ENCODE peak calls at places on chromosomes 16 and 17, in four cellular contexts. One of them, this sample, is unnamed.

GRCh38 chr16:35776-36305 is 17.6 kb downstream of the POLR3K start:
- DNase-seq in GM12878: no peak
- DNase-seq in H1: no peak
- DNase-seq in K562: no peak
- DNase-seq in this sample: no peak

GRCh38 chr17:40607641-40608040 is 40.0 kb downstream of the SMARCE1 start:
- DNase-seq in GM12878: no peak
- DNase-seq in H1: no peak
- DNase-seq in K562: no peak
- DNase-seq in this sample: no peak

GRCh38 chr16:14307059-14307531 is 236.0 kb downstream of the MRTFB start:
- DNase-seq in GM12878: no peak
- DNase-seq in H1: no peak
- DNase-seq in K562: no peak
- DNase-seq in this sample: no peak

GRCh38 chr16:82384897-82385296 is 214.9 kb upstream of the MPHOSPH6 start:
- DNase-seq in GM12878: no peak
- DNase-seq in H1: no peak
- DNase-seq in K562: no peak
- DNase-seq in this sample: no peak

GRCh38 chr17:81125573-81126081 is 39.7 kb upstream of the PVALEF start:
- DNase-seq in GM12878: no peak
- DNase-seq in H1: no peak
- DNase-seq in K562: no peak
- DNase-seq in this sample: no peak

GRCh38 chr16:29848420-29849297 is 14.4 kb downstream of the CDIPT start:
- DNase-seq in GM12878: no peak
- DNase-seq in H1: peak
- DNase-seq in K562: peak
- DNase-seq in this sample: peak

GRCh38 chr16:11737678-11738077 is 5.0 kb downstream of the TXNDC11 start:
- DNase-seq in GM12878: no peak
- DNase-seq in H1: no peak
- DNase-seq in K562: no peak
- DNase-seq in this sample: no peak

GRCh38 chr16:24070851-24071250 is 185.3 kb upstream of the CACNG3 start:
- DNase-seq in GM12878: peak
- DNase-seq in H1: peak
- DNase-seq in K562: peak
- DNase-seq in this sample: peak

GRCh38 chr16:87765776-87766484 is at the start of gene KLHDC4:
- DNase-seq in GM12878: peak
- DNase-seq in H1: peak
- DNase-seq in K562: peak
- DNase-seq in this sample: peak

GRCh38 chr16:87762620-87763019 is 3.2 kb downstream of the KLHDC4 start:
- DNase-seq in GM12878: no peak
- DNase-seq in H1: no peak
- DNase-seq in K562: no peak
- DNase-seq in this sample: no peak

GRCh38 chr16:87764600-87765472 is 950 bp downstream of the KLHDC4 start:
- DNase-seq in GM12878: no peak
- DNase-seq in H1: no peak
- DNase-seq in K562: no peak
- DNase-seq in this sample: no peak

GRCh38 chr16:87766485-87766797 is 655 bp upstream of the KLHDC4 start:
- DNase-seq in GM12878: no peak
- DNase-seq in H1: no peak
- DNase-seq in K562: no peak
- DNase-seq in this sample: no peak

DNA sequence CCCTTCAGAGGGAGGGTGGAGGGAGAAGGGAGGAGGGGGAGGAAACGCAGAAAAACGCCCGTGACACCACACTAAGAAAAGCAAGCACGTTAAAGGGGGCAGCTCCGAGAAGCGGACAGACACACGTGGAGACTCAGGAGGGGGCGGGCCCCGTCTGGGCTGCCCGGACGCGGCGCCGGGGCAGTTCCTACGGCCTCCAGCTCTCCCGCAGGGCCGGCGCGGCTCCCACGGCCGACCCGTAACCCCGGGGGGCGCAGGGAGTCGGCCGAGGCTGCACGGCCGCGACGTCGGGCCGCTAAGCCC is 362 bp downstream of the KLHDC4 start:
- DNase-seq in GM12878: no peak
- DNase-seq in H1: no peak
- DNase-seq in K562: peak
- DNase-seq in this sample: no peak
- TF ChIP-seq BRCA1 in GM12878: no peak
- TF ChIP-seq BRCA1 in H1: no peak
- TF ChIP-seq BRCA1 in K562: no peak
- TF ChIP-seq BRCA1 in this sample: no peak

DNA sequence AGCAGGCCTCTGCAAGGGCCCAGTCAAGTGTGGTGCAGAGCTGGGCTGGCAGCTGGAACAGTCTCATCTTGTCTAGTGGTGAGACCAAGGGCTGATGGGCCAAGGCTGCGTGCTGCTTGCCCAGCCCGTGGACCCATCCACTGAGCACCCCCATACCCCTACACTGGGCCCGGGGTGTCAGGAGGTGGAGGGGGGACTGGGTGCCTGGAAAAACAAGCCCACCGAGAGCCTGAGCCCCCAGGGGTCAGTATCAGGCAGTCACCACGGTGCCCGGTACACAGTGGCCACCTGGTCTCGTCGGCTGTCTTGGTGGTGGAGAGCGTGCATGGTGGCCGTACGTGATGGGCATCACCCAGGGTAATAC is 238.3 kb downstream of the SEC14L1 start:
- DNase-seq in GM12878: no peak
- DNase-seq in H1: no peak
- DNase-seq in K562: no peak
- DNase-seq in this sample: no peak
- TF ChIP-seq YY1 in GM12878: no peak
- TF ChIP-seq YY1 in H1: no peak
- TF ChIP-seq YY1 in K562: no peak
- TF ChIP-seq YY1 in this sample: no peak

GRCh38 chr16:84466692-84467091 is 37.8 kb downstream of the MEAK7 start:
- DNase-seq in GM12878: no peak
- DNase-seq in H1: no peak
- DNase-seq in K562: no peak
- DNase-seq in this sample: no peak
- H3K4me3 ChIP-seq in GM12878: no peak
- H3K4me3 ChIP-seq in H1: no peak
- H3K4me3 ChIP-seq in K562: no peak
- H3K4me3 ChIP-seq in this sample: no peak

DNA sequence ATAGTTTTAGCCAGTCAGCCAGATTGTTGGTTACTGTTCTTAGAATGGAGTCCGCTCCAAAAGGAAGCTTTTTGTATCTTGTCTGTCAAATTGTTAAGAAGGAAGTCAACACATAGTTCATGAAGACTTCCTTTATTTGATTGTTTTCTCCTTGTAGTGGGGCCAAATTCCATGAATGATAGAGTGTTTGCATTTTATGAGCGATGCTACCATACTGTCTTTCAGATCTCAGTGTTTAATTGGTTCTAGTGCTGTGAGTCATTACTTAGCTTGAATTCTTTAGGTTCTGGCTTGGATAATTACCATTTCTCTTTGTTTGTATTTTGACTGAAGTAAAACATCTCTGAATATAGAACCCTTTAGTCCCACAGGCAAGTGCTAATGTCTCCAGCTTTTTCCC is 98.4 kb upstream of the GOT2 start:
- DNase-seq in GM12878: no peak
- DNase-seq in H1: no peak
- DNase-seq in K562: no peak
- DNase-seq in this sample: no peak
- TF ChIP-seq BRCA1 in GM12878: no peak
- TF ChIP-seq BRCA1 in H1: no peak
- TF ChIP-seq BRCA1 in K562: no peak
- TF ChIP-seq BRCA1 in this sample: no peak

GRCh38 chr16:15574614-15574948 is 68.4 kb downstream of the MARF1 start:
- DNase-seq in GM12878: no peak
- DNase-seq in H1: no peak
- DNase-seq in K562: no peak
- DNase-seq in this sample: no peak

GRCh38 chr16:15578824-15579223 is 64.1 kb downstream of the MARF1 start:
- DNase-seq in GM12878: no peak
- DNase-seq in H1: no peak
- DNase-seq in K562: no peak
- DNase-seq in this sample: no peak

GRCh38 chr16:15575293-15576049 is 67.5 kb downstream of the MARF1 start:
- DNase-seq in GM12878: no peak
- DNase-seq in H1: no peak
- DNase-seq in K562: peak
- DNase-seq in this sample: peak

GRCh38 chr16:15573274-15573895 is 69.6 kb downstream of the MARF1 start:
- DNase-seq in GM12878: no peak
- DNase-seq in H1: no peak
- DNase-seq in K562: no peak
- DNase-seq in this sample: no peak

DNA sequence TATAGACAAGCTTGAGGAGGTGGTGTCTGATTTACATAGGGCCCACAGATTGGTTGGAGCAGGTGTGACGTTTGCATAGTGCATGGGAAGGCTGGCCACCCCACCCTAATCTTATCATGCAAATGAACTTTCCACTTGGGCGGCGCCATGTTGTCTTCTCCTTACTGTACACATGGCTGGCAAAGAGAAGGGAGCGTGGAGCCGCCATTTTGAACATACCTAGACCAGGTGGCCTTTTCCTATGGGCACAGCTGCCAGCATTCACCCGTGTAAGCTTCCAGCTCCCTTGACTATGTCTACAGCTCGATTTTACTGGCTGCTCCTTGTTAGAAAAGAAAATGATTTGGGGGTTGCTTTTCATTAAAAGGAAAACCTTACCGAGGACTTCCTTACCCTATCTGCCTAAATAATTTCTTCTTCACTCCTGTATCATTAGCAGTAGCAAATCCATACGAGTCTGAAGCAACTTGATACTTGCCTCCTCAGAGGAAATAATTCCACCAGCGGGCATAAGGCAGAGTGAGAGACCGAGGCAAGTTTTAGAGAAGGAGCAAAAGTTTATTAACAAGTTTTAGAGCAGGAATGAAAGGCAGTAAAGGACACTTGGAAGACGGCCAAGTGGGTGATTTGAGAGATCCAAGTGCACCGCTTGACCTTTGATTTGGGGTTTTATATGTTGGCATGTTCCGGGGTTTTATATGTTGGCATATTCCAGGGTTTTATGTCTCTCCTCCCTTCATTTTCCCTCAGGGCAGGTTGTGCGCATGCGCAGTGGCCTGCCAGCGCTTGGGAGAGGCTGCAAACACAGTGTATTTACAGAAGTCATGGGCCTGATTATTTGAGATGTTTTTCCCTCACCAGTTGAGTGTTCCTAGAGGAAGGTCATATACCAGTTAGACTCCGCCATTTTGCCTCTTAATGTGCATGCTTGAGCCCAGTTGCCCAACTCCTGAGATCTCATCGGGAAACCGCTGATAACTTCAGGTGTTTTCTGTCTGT is 65.7 kb downstream of the MARF1 start:
- DNase-seq in GM12878: no peak
- DNase-seq in H1: no peak
- DNase-seq in K562: peak
- DNase-seq in this sample: peak
- TF ChIP-seq YY1 in GM12878: no peak
- TF ChIP-seq YY1 in H1: no peak
- TF ChIP-seq YY1 in K562: peak
- TF ChIP-seq YY1 in this sample: peak

GRCh38 chr17:44687752-44688151 is 1.8 kb downstream of the CCDC43 start:
- DNase-seq in GM12878: no peak
- DNase-seq in H1: no peak
- DNase-seq in K562: no peak
- DNase-seq in this sample: no peak

GRCh38 chr17:44689492-44690217 is at the start of gene CCDC43:
- DNase-seq in GM12878: peak
- DNase-seq in H1: peak
- DNase-seq in K562: peak
- DNase-seq in this sample: peak

GRCh38 chr17:44688675-44689491 is 693 bp downstream of the CCDC43 start:
- DNase-seq in GM12878: no peak
- DNase-seq in H1: no peak
- DNase-seq in K562: no peak
- DNase-seq in this sample: peak

GRCh38 chr17:44693609-44694008 is 4.0 kb upstream of the CCDC43 start:
- DNase-seq in GM12878: no peak
- DNase-seq in H1: no peak
- DNase-seq in K562: no peak
- DNase-seq in this sample: no peak

DNA sequence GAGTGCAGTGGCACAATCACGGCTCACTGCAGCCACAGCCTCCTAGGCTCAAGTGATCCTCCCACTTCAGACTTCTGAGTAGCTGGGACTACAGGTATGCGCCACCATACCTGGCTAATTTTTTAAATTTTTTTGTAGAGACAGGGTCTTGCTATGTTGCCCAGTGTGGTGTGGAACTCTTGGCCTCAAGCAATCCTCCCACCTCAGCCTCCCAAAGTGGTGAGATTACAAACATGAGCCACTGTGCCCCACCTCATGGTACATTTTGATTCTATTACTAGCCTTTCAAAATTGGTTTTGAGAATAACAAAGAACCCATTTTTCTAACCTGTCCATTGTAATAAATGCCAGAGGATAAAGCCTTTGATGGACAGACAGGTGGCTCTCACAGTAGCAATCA is 1.4 kb downstream of the CCDC43 start:
- DNase-seq in GM12878: no peak
- DNase-seq in H1: no peak
- DNase-seq in K562: no peak
- DNase-seq in this sample: no peak
- H3K4me3 ChIP-seq in GM12878: peak
- H3K4me3 ChIP-seq in H1: no peak
- H3K4me3 ChIP-seq in K562: peak
- H3K4me3 ChIP-seq in this sample: peak

DNA sequence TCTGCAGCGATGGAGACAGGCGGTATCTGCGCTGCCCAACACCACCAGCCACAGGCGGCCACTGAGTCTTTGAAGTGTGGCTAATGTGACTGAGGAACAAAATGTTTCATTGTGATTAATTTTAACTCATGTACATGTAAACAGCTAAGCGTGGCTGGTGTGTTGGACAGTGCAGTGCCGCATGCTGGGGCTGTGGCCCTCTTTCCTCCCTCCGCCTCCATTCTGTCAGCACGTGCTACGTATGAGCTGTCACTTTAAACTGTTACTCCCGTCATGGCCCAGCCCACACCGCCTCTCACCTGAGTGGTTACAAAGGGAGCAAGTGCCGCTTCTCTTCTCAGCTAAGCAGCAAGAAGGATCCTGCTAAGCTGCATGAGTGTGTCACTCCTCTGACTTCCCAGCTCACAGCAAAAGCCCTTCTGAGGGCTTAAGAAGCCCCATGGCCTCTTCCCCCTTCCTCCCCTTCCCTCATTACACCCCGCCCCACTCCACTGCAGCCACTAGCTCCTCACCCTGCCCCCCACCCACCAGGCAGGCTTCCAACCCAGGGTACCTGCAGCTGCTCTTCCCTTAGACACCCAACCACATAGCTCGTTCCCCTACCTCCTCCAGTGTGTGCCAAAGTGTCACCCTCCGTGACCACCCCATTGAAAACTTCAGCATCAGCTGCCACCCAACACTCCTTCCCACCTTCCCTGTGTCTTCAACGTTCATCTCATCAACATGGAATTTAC is 15.0 kb downstream of the HASPIN start:
- DNase-seq in GM12878: no peak
- DNase-seq in H1: no peak
- DNase-seq in K562: peak
- DNase-seq in this sample: no peak
- TF ChIP-seq BRCA1 in GM12878: no peak
- TF ChIP-seq BRCA1 in H1: no peak
- TF ChIP-seq BRCA1 in K562: no peak
- TF ChIP-seq BRCA1 in this sample: no peak

This sample was measured in HepG2.